ENCODE peak calls at places on chromosomes 16 and 17, in eight cellular contexts. One of them, this sample, is unnamed.

GRCh38 chr17:42553866-42554249 is 1.1 kb downstream of the HSD17B1 start:
- DNase-seq in ascending aorta: no peak
- DNase-seq in right lobe of liver: no peak
- DNase-seq in adrenal gland: no peak
- DNase-seq in AG10803: no peak
- DNase-seq in lung: no peak
- DNase-seq in mesothelial cell of epicardium: no peak
- DNase-seq in IMR-90: no peak
- DNase-seq in this sample: no peak

GRCh38 chr16:3137267-3137666 is 2.4 kb downstream of the ZNF213 start:
- DNase-seq in right lobe of liver: no peak
- DNase-seq in IMR-90: no peak
- DNase-seq in ascending aorta: no peak
- DNase-seq in mesothelial cell of epicardium: no peak
- DNase-seq in lung: no peak
- DNase-seq in adrenal gland: no peak
- DNase-seq in AG10803: no peak
- DNase-seq in this sample: no peak

GRCh38 chr16:1335211-1335971 is 1.9 kb downstream of the BAIAP3 start:
- DNase-seq in IMR-90: no peak
- DNase-seq in mesothelial cell of epicardium: no peak
- DNase-seq in ascending aorta: no peak
- DNase-seq in AG10803: no peak
- DNase-seq in lung: no peak
- DNase-seq in adrenal gland: no peak
- DNase-seq in right lobe of liver: no peak
- DNase-seq in this sample: no peak

GRCh38 chr16:17155936-17156335 is 314.8 kb downstream of the XYLT1 start:
- DNase-seq in AG10803: no peak
- DNase-seq in adrenal gland: no peak
- DNase-seq in ascending aorta: no peak
- DNase-seq in mesothelial cell of epicardium: no peak
- DNase-seq in right lobe of liver: no peak
- DNase-seq in lung: no peak
- DNase-seq in IMR-90: no peak
- DNase-seq in this sample: no peak

GRCh38 chr16:66418165-66418962 is 8.7 kb upstream of the BEAN1 start:
- DNase-seq in lung: no peak
- DNase-seq in ascending aorta: peak
- DNase-seq in right lobe of liver: no peak
- DNase-seq in adrenal gland: no peak
- DNase-seq in AG10803: no peak
- DNase-seq in mesothelial cell of epicardium: no peak
- DNase-seq in IMR-90: no peak
- DNase-seq in this sample: peak

GRCh38 chr16:67111951-67112444 is 2.3 kb downstream of the PHAF1 start:
- DNase-seq in right lobe of liver: no peak
- DNase-seq in IMR-90: no peak
- DNase-seq in adrenal gland: no peak
- DNase-seq in mesothelial cell of epicardium: no peak
- DNase-seq in AG10803: no peak
- DNase-seq in lung: no peak
- DNase-seq in ascending aorta: no peak
- DNase-seq in this sample: no peak

GRCh38 chr17:72614476-72614870 is 478.0 kb downstream of the SLC39A11 start:
- DNase-seq in right lobe of liver: no peak
- DNase-seq in adrenal gland: no peak
- DNase-seq in lung: no peak
- DNase-seq in IMR-90: no peak
- DNase-seq in ascending aorta: no peak
- DNase-seq in mesothelial cell of epicardium: no peak
- DNase-seq in AG10803: no peak
- DNase-seq in this sample: no peak

GRCh38 chr16:86166414-86166813 is 267.5 kb downstream of the IRF8 start:
- DNase-seq in mesothelial cell of epicardium: no peak
- DNase-seq in lung: no peak
- DNase-seq in right lobe of liver: no peak
- DNase-seq in IMR-90: no peak
- DNase-seq in AG10803: no peak
- DNase-seq in adrenal gland: no peak
- DNase-seq in ascending aorta: no peak
- DNase-seq in this sample: no peak

GRCh38 chr17:57068222-57068658 is 16.8 kb upstream of the AKAP1 start:
- DNase-seq in adrenal gland: no peak
- DNase-seq in right lobe of liver: peak
- DNase-seq in mesothelial cell of epicardium: no peak
- DNase-seq in ascending aorta: no peak
- DNase-seq in AG10803: no peak
- DNase-seq in IMR-90: no peak
- DNase-seq in lung: no peak
- DNase-seq in this sample: no peak

GRCh38 chr16:79093554-79093967 is 507.0 kb downstream of the MAF start:
- DNase-seq in adrenal gland: peak
- DNase-seq in AG10803: no peak
- DNase-seq in lung: peak
- DNase-seq in mesothelial cell of epicardium: no peak
- DNase-seq in right lobe of liver: no peak
- DNase-seq in ascending aorta: no peak
- DNase-seq in IMR-90: no peak
- DNase-seq in this sample: no peak

GRCh38 chr17:72639711-72640110 is 452.8 kb downstream of the SLC39A11 start:
- DNase-seq in mesothelial cell of epicardium: no peak
- DNase-seq in lung: no peak
- DNase-seq in right lobe of liver: no peak
- DNase-seq in adrenal gland: no peak
- DNase-seq in AG10803: no peak
- DNase-seq in ascending aorta: no peak
- DNase-seq in IMR-90: no peak
- DNase-seq in this sample: no peak

GRCh38 chr16:17433577-17433960 is 37.2 kb downstream of the XYLT1 start:
- DNase-seq in ascending aorta: no peak
- DNase-seq in mesothelial cell of epicardium: no peak
- DNase-seq in lung: no peak
- DNase-seq in right lobe of liver: no peak
- DNase-seq in adrenal gland: no peak
- DNase-seq in AG10803: no peak
- DNase-seq in IMR-90: no peak
- DNase-seq in this sample: no peak

GRCh38 chr17:37643829-37644228 is 583 bp upstream of the DDX52 start:
- DNase-seq in IMR-90: no peak
- DNase-seq in right lobe of liver: no peak
- DNase-seq in mesothelial cell of epicardium: no peak
- DNase-seq in ascending aorta: no peak
- DNase-seq in lung: no peak
- DNase-seq in adrenal gland: no peak
- DNase-seq in AG10803: peak
- DNase-seq in this sample: no peak

GRCh38 chr16:20611350-20611902 is 35.3 kb upstream of the ACSM2B start:
- DNase-seq in adrenal gland: peak
- DNase-seq in mesothelial cell of epicardium: no peak
- DNase-seq in lung: peak
- DNase-seq in AG10803: no peak
- DNase-seq in ascending aorta: peak
- DNase-seq in IMR-90: no peak
- DNase-seq in right lobe of liver: peak
- DNase-seq in this sample: peak

GRCh38 chr17:28547623-28548416 is 4.6 kb downstream of the UNC119 start:
- DNase-seq in IMR-90: peak
- DNase-seq in mesothelial cell of epicardium: peak
- DNase-seq in lung: peak
- DNase-seq in right lobe of liver: peak
- DNase-seq in AG10803: peak
- DNase-seq in adrenal gland: peak
- DNase-seq in ascending aorta: peak
- DNase-seq in this sample: peak

GRCh38 chr17:4365628-4366311 is 705 bp downstream of the UBE2G1 start:
- DNase-seq in adrenal gland: peak
- DNase-seq in mesothelial cell of epicardium: peak
- DNase-seq in right lobe of liver: peak
- DNase-seq in ascending aorta: no peak
- DNase-seq in lung: peak
- DNase-seq in AG10803: no peak
- DNase-seq in IMR-90: no peak
- DNase-seq in this sample: no peak

GRCh38 chr17:266701-267656 is 85.5 kb upstream of the DOC2B start:
- DNase-seq in adrenal gland: peak
- DNase-seq in right lobe of liver: peak
- DNase-seq in mesothelial cell of epicardium: peak
- DNase-seq in IMR-90: no peak
- DNase-seq in lung: no peak
- DNase-seq in AG10803: no peak
- DNase-seq in ascending aorta: peak
- DNase-seq in this sample: peak

GRCh38 chr16:3112058-3112880 is at the start of gene ZNF205:
- DNase-seq in adrenal gland: peak
- DNase-seq in lung: peak
- DNase-seq in AG10803: peak
- DNase-seq in ascending aorta: peak
- DNase-seq in mesothelial cell of epicardium: peak
- DNase-seq in right lobe of liver: peak
- DNase-seq in IMR-90: peak
- DNase-seq in this sample: no peak

DNA sequence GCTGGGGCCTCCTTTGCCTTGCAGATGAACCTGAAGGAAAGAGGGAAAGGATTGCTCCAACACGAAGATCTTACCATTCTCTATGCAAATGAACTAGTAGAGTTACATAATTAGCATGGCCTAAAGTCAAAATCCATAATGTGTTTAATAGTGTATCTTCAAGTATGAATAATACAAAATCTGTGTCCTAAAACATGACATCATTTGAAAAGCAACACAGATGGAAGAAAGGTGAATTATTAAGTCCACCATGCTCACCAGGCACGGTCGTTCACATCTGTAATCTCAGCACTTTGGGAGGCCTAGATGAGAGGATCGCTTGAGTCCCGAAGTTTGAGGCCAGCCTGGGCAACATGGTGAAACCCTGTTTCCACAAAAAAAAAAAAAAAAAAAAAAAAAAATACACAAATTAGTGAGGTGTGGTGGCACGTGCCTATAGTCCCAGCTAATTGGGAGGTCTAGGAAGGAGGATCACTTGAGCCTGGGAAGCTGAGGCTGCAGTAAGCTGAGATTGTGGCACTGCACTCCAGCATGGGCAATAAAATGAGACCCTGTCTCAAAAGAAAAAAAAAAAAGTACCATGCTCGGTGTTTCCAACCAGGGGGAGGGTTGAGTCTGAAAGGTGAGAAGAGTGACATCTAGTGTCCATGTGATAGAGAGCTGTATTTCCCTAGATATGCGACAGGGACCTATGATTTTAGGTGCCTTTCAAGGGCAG is 6.4 kb downstream of the VWA3A start:
- DNase-seq in mesothelial cell of epicardium: no peak
- DNase-seq in adrenal gland: peak
- DNase-seq in right lobe of liver: no peak
- DNase-seq in IMR-90: peak
- DNase-seq in AG10803: peak
- DNase-seq in lung: no peak
- DNase-seq in ascending aorta: no peak
- DNase-seq in this sample: no peak
- TF ChIP-seq CTCF in mesothelial cell of epicardium: no peak
- TF ChIP-seq CTCF in adrenal gland: peak
- TF ChIP-seq CTCF in right lobe of liver: peak
- TF ChIP-seq CTCF in IMR-90: peak
- TF ChIP-seq CTCF in AG10803: peak
- TF ChIP-seq CTCF in lung: peak
- TF ChIP-seq CTCF in ascending aorta: peak
- TF ChIP-seq CTCF in this sample: peak

DNA sequence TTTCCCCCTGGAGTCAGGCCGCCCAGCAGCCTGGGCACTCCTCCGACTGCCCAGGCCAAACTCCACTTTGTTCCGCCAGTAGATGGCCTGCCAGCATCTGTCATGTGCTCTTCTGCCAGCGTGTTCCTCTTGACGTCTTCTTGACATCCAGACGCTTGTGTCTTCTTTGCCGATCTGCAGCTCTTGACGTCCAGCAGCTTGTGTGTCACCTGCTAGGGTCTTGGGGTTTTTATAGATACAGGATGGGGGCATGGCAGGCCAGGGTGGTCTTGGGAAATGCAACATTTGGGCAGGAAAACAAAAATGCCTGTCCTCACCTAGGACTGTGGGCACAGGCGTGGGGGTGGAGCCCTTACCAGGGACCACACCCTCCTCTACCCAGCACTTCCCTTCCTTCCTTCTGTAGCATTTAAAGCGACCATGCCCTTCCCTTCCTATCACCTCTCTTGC is 88.7 kb downstream of the BMERB1 start:
- DNase-seq in IMR-90: no peak
- DNase-seq in mesothelial cell of epicardium: no peak
- DNase-seq in AG10803: no peak
- DNase-seq in ascending aorta: no peak
- DNase-seq in right lobe of liver: peak
- DNase-seq in adrenal gland: peak
- DNase-seq in lung: no peak
- DNase-seq in this sample: no peak
- TF ChIP-seq CTCF in IMR-90: no peak
- TF ChIP-seq CTCF in mesothelial cell of epicardium: no peak
- TF ChIP-seq CTCF in AG10803: no peak
- TF ChIP-seq CTCF in ascending aorta: no peak
- TF ChIP-seq CTCF in right lobe of liver: peak
- TF ChIP-seq CTCF in adrenal gland: peak
- TF ChIP-seq CTCF in lung: peak
- TF ChIP-seq CTCF in this sample: no peak

DNA sequence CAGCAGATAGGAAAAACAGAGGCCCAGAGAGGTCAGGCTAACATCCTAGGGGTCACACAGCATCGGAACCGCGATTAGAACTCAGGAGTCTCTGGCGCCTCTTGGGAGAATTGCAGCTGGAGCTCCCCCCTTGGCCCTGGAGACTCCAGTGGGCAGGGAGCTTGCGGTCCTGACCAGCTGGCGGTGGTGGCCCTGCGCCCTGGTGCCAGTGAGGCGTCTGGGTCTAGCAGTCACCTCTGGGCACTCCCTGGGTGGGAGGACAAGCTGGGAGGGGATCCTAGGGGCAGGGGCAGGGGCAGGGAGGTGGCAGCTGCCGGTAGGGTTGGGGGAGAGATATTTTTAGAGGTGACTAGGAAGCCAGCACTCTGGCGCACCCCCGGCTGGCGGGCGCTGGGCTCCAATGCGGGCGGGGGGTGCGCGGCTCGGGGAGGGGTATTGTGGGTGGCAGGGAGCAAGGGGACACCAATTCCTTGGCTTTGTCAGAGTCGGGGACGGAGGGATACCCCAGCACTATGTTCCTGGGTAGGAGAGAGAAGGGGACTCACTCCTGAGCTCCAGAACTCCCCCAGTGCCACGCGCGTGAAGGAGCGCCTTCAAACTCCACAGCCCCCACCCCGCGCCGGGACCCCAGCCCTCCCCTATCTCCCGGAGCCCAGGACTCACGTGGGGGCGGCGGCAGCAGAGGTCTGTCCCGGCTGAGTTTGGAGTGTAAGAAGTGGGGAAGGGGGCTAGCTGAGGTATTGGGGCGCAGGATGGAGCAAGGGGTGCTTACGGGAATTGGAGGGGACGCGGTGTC is 584 bp downstream of the PHOSPHO1 start:
- DNase-seq in adrenal gland: no peak
- DNase-seq in ascending aorta: no peak
- DNase-seq in mesothelial cell of epicardium: no peak
- DNase-seq in right lobe of liver: peak
- DNase-seq in AG10803: no peak
- DNase-seq in lung: no peak
- DNase-seq in IMR-90: no peak
- DNase-seq in this sample: no peak
- TF ChIP-seq CTCF in adrenal gland: no peak
- TF ChIP-seq CTCF in ascending aorta: no peak
- TF ChIP-seq CTCF in mesothelial cell of epicardium: no peak
- TF ChIP-seq CTCF in right lobe of liver: no peak
- TF ChIP-seq CTCF in AG10803: no peak
- TF ChIP-seq CTCF in lung: no peak
- TF ChIP-seq CTCF in IMR-90: no peak
- TF ChIP-seq CTCF in this sample: no peak

GRCh38 chr17:67374329-67375053 is 2.6 kb upstream of the PITPNC1 start:
- DNase-seq in right lobe of liver: peak
- DNase-seq in ascending aorta: peak
- DNase-seq in mesothelial cell of epicardium: peak
- DNase-seq in AG10803: peak
- DNase-seq in IMR-90: peak
- DNase-seq in adrenal gland: peak
- DNase-seq in lung: peak
- DNase-seq in this sample: peak
- TF ChIP-seq CTCF in right lobe of liver: peak
- TF ChIP-seq CTCF in ascending aorta: peak
- TF ChIP-seq CTCF in mesothelial cell of epicardium: peak
- TF ChIP-seq CTCF in AG10803: peak
- TF ChIP-seq CTCF in IMR-90: peak
- TF ChIP-seq CTCF in adrenal gland: peak
- TF ChIP-seq CTCF in lung: peak
- TF ChIP-seq CTCF in this sample: peak

This sample was measured in osteocyte.